ENCODE peak calls at places on chromosomes 5 and 9, in seven cellular contexts. H is astrocyte, B is fibroblast of lung, G is HCT116, F is right atrium auricular region, I is thyroid gland, S is HL-60. Y is an unnamed sample.

GRCh38 chr9:111898331-111899096 is 1.9 kb downstream of the UGCG start:
- DNase-seq in H (no peak), B (no peak), G (no peak), F (no peak), I (no peak), S (no peak), Y (peak)

GRCh38 chr5:67119010-67119409 is 77.6 kb downstream of the CD180 start:
- DNase-seq in H (no peak), B (no peak), G (no peak), F (no peak), I (no peak), S (no peak), Y (no peak)

GRCh38 chr9:4022435-4023067 is 277.3 kb downstream of the GLIS3 start:
- DNase-seq in H (no peak), B (peak), G (no peak), F (no peak), I (no peak), S (no peak), Y (no peak)

GRCh38 chr9:10268500-10269485 is 344.0 kb downstream of the PTPRD start:
- DNase-seq in H (peak), B (peak), G (no peak), F (no peak), I (no peak), S (no peak), Y (peak)

GRCh38 chr5:27328480-27328879 is 290.1 kb upstream of the CDH9 start:
- DNase-seq in H (peak), B (peak), G (no peak), F (no peak), I (no peak), S (no peak), Y (peak)

GRCh38 chr5:88727705-88728313 is 155.2 kb downstream of the MEF2C start:
- DNase-seq in H (peak), B (peak), G (peak), F (no peak), I (no peak), S (no peak), Y (peak)

GRCh38 chr5:15615859-15616258 is 115.9 kb downstream of the FBXL7 start:
- DNase-seq in H (peak), B (no peak), G (no peak), F (no peak), I (no peak), S (no peak), Y (no peak)

GRCh38 chr9:10251490-10251889 is 361.3 kb downstream of the PTPRD start:
- DNase-seq in H (peak), B (peak), G (no peak), F (no peak), I (no peak), S (no peak), Y (peak)

GRCh38 chr5:144205141-144205551 is 34.5 kb downstream of the KCTD16 start:
- DNase-seq in H (peak), B (peak), G (no peak), F (no peak), I (peak), S (no peak), Y (peak)

GRCh38 chr5:74625742-74626241 is 14.7 kb downstream of the ENC1 start:
- DNase-seq in H (peak), B (no peak), G (no peak), F (no peak), I (no peak), S (no peak), Y (peak)

GRCh38 chr5:38726279-38726678 is 119.5 kb upstream of the OSMR start:
- DNase-seq in H (no peak), B (no peak), G (no peak), F (no peak), I (no peak), S (no peak), Y (no peak)

GRCh38 chr5:35442916-35443639 is 174.6 kb upstream of the SPEF2 start:
- DNase-seq in H (no peak), B (no peak), G (no peak), F (no peak), I (no peak), S (no peak), Y (no peak)

GRCh38 chr5:1783214-1783551 is 16.5 kb downstream of the MRPL36 start:
- DNase-seq in H (peak), B (no peak), G (no peak), F (no peak), I (no peak), S (no peak), Y (no peak)

GRCh38 chr5:173291722-173292658 is 36.2 kb downstream of the STC2 start:
- DNase-seq in H (no peak), B (peak), G (no peak), F (no peak), I (no peak), S (no peak), Y (peak)

GRCh38 chr9:93139365-93140182 is 5.5 kb upstream of the NINJ1 start:
- DNase-seq in H (no peak), B (no peak), G (no peak), F (no peak), I (no peak), S (no peak), Y (no peak)

GRCh38 chr5:55914141-55914413 is 62.9 kb downstream of the IL31RA start:
- DNase-seq in H (no peak), B (no peak), G (no peak), F (no peak), I (no peak), S (no peak), Y (no peak)

GRCh38 chr9:95292226-95292625 is 25.3 kb downstream of the FANCC start:
- DNase-seq in H (no peak), B (no peak), G (no peak), F (no peak), I (no peak), S (no peak), Y (no peak)

GRCh38 chr5:142512680-142513042 is 173.2 kb downstream of the FGF1 start:
- DNase-seq in H (peak), B (peak), G (peak), F (no peak), I (no peak), S (no peak), Y (peak)

GRCh38 chr5:147310059-147310704 is 75.4 kb downstream of the STK32A start:
- DNase-seq in H (peak), B (peak), G (peak), F (no peak), I (peak), S (peak), Y (peak)

GRCh38 chr5:168513861-168514428 is 15.2 kb upstream of the FBLL1 start:
- DNase-seq in H (no peak), B (no peak), G (no peak), F (no peak), I (no peak), S (no peak), Y (no peak)

GRCh38 chr5:37888476-37888875 is 48.6 kb upstream of the GDNF start:
- DNase-seq in H (peak), B (no peak), G (no peak), F (no peak), I (no peak), S (no peak), Y (no peak)

GRCh38 chr5:128673970-128674369 is 135.9 kb upstream of the FBN2 start:
- DNase-seq in H (no peak), B (no peak), G (no peak), F (no peak), I (no peak), S (no peak), Y (no peak)

GRCh38 chr5:158943057-158943456 is 156.7 kb downstream of the EBF1 start:
- DNase-seq in H (peak), B (peak), G (peak), F (no peak), I (no peak), S (peak), Y (peak)

GRCh38 chr9:129584136-129584535 is 36.8 kb downstream of the C9orf50 start:
- DNase-seq in H (peak), B (peak), G (peak), F (peak), I (peak), S (no peak), Y (peak)

GRCh38 chr9:129604766-129605163 is 16.1 kb downstream of the C9orf50 start:
- DNase-seq in H (no peak), B (no peak), G (no peak), F (no peak), I (no peak), S (no peak), Y (no peak)

GRCh38 chr5:177539411-177539810 is 15.0 kb downstream of the FAM193B start:
- DNase-seq in H (peak), B (no peak), G (no peak), F (no peak), I (no peak), S (no peak), Y (peak)

GRCh38 chr5:73454379-73455036 is 5.9 kb upstream of the FOXD1 start:
- DNase-seq in H (no peak), B (peak), G (peak), F (no peak), I (peak), S (no peak), Y (peak)

GRCh38 chr5:138352722-138353549 is 451 bp downstream of the KDM3B start:
- DNase-seq in H (peak), B (peak), G (no peak), F (peak), I (peak), S (peak), Y (peak)

DNA sequence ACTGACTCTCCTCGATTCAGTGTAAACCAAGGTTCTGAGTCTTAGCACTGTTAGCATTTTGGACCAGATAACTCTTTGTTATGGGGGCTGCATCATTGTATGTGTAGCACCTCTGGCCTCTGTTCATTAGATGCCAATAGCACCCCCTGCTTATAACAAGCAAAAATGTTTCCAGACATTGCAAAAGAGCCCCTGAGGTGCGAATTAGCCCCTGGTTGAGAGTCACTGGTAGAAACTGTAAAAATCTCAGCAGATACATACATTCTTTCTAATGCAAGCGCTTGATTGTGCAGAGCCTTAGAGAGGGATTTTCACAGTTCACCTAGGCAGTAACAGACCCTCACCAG is 2.8 kb downstream of the ADRB2 start:
- DNase-seq in H (no peak), B (no peak), G (no peak), F (no peak), I (no peak), S (no peak), Y (no peak)
- H3K4me3 ChIP-seq in H (peak), B (peak), G (no peak), F (peak), I (no peak), S (peak), Y (no peak)

DNA sequence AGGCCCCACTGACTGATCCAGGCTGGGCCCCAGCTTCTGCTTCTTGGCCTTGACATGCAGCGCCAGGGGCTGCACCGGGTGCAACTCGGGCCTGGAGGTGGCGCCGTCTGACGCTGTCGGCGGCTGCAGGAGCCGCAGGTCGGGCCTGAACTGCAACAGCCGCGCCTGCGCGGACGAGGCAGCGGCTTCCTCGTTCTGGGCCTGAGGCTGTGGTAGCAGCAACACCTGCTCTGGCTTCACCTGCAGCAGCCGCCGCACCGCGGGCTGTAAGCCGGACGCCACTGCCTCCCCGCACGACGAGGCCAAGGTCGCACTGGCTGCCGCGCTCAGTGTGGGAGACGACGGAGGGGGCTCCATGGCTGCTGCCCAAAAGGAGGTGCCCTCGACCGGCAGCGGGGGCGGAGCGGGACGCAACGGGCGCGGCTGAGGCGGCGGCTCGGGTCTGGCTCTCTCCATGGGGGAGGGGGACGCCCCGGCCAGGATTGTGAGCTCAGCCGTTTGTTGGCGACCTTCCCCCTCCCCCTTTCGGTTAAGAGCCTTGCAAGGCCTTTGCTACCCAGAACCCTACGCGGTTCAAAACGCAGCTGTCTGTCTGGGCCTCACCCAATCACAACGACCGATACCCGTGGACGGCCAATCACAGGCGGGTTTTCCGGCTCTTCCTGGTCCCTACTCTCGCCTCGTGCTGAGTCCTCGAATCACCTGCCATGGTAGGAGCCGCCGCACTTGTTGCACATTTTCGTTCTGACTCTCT is 438 bp downstream of the SOX30 start:
- DNase-seq in H (peak), B (peak), G (no peak), F (no peak), I (peak), S (no peak), Y (peak)
- TF ChIP-seq CTCF in H (peak), B (peak), G (no peak), F (no peak), I (no peak), S (no peak), Y (peak)

GRCh38 chr9:122216138-122216797 is 12.5 kb downstream of the LHX6 start:
- DNase-seq in H (no peak), B (no peak), G (no peak), F (no peak), I (no peak), S (no peak), Y (no peak)

GRCh38 chr9:122213102-122213588 is 15.6 kb downstream of the LHX6 start:
- DNase-seq in H (no peak), B (no peak), G (no peak), F (no peak), I (no peak), S (no peak), Y (no peak)

GRCh38 chr9:122213589-122214413 is 15.0 kb downstream of the LHX6 start:
- DNase-seq in H (no peak), B (no peak), G (peak), F (no peak), I (peak), S (peak), Y (no peak)

GRCh38 chr9:122215663-122216062 is 13.1 kb downstream of the LHX6 start:
- DNase-seq in H (no peak), B (no peak), G (no peak), F (no peak), I (no peak), S (no peak), Y (no peak)

GRCh38 chr9:122214507-122214906 is 14.2 kb downstream of the LHX6 start:
- DNase-seq in H (no peak), B (no peak), G (no peak), F (no peak), I (no peak), S (no peak), Y (no peak)
- H3K4me3 ChIP-seq in H (no peak), B (no peak), G (peak), F (no peak), I (no peak), S (no peak), Y (no peak)

DNA sequence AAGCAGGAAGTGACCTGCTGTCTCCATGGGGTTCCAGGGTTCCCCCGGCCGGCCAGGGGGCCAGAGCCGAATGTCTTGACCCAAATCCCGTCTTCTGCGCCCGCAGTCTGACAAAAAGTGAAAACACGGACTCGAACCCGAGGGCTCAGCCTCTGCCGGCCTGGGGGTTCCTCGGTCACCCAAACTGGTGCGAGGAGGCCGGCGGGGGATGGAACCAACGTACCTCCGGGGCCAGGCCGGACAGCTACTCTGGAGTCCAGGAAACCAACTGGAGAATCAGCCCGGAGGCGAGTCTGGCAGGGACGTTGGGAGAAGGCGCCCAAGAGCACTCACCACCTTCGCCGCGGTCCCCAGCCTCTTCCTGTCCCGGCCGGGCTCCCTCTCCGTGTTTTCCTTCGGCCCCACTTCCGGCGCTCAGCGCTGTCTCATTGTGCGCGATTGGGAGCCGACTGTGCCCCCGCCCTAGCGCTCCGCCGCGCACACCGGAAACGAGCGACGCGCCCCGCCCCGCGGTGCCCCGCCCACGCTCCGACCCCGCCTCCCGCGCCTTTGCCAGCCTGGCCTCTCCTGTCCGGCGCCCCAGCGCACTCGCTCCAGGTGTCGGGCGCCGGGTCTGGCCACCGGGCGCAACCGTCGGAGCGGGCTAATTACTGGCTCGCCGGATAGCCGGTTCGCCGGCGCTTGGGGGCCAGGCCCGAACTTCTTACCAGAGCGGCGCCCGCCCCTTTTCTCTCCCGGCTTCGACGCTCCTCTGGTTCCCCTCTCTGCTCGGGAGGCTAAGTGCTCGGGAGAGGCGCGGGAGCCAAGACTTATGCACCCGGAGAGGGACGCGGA is at the start of gene TUT7:
- DNase-seq in H (peak), B (peak), G (peak), F (peak), I (peak), S (peak), Y (peak)
- TF ChIP-seq CTCF in H (no peak), B (no peak), G (no peak), F (no peak), I (no peak), S (no peak), Y (no peak)

GRCh38 chr9:69347607-69348006 is 22.6 kb downstream of the ENTREP1 start:
- DNase-seq in H (no peak), B (no peak), G (no peak), F (no peak), I (no peak), S (no peak), Y (no peak)

GRCh38 chr9:69346596-69347390 is 21.8 kb downstream of the ENTREP1 start:
- DNase-seq in H (no peak), B (no peak), G (no peak), F (no peak), I (no peak), S (no peak), Y (peak)

GRCh38 chr9:69355232-69355631 is 30.2 kb downstream of the ENTREP1 start:
- DNase-seq in H (no peak), B (no peak), G (no peak), F (no peak), I (no peak), S (no peak), Y (no peak)

GRCh38 chr9:69351227-69351626 is 26.2 kb downstream of the ENTREP1 start:
- DNase-seq in H (no peak), B (no peak), G (no peak), F (no peak), I (no peak), S (no peak), Y (no peak)
- H3K4me3 ChIP-seq in H (no peak), B (no peak), G (no peak), F (no peak), I (no peak), S (no peak), Y (no peak)

DNA sequence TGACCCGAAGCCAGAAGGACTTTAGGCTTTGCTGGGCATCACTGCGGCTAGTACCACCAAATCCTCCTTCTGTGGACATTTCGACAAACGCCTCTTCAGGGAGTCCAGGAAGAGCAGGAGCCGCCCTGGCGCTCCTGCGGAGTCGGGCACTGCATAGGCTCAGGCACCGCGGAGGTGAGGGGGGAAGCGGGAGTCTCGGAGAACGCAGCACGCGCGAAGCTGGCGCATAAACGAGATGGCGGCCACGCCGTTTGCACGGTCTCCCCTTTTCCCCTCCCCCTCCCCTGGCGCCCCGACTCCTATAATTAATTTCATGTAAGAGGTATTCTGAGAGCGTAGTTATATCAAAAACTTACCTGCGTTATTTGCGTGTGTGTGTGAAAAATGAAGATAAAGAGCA is 137.8 kb upstream of the GAS1 start:
- DNase-seq in H (no peak), B (no peak), G (no peak), F (no peak), I (no peak), S (no peak), Y (no peak)
- TF ChIP-seq CTCF in H (no peak), B (no peak), G (no peak), F (no peak), I (no peak), S (no peak), Y (no peak)

GRCh38 chr9:136243631-136244030 is 2.0 kb downstream of the QSOX2 start:
- DNase-seq in H (no peak), B (no peak), G (no peak), F (no peak), I (no peak), S (no peak), Y (no peak)

GRCh38 chr9:136242908-136243525 is 2.6 kb downstream of the QSOX2 start:
- DNase-seq in H (no peak), B (peak), G (no peak), F (no peak), I (no peak), S (no peak), Y (peak)

GRCh38 chr9:136245194-136246150 is at the start of gene QSOX2:
- DNase-seq in H (peak), B (peak), G (peak), F (peak), I (peak), S (peak), Y (peak)

GRCh38 chr9:136244776-136245193 is 827 bp downstream of the QSOX2 start:
- DNase-seq in H (no peak), B (no peak), G (no peak), F (no peak), I (no peak), S (no peak), Y (no peak)

DNA sequence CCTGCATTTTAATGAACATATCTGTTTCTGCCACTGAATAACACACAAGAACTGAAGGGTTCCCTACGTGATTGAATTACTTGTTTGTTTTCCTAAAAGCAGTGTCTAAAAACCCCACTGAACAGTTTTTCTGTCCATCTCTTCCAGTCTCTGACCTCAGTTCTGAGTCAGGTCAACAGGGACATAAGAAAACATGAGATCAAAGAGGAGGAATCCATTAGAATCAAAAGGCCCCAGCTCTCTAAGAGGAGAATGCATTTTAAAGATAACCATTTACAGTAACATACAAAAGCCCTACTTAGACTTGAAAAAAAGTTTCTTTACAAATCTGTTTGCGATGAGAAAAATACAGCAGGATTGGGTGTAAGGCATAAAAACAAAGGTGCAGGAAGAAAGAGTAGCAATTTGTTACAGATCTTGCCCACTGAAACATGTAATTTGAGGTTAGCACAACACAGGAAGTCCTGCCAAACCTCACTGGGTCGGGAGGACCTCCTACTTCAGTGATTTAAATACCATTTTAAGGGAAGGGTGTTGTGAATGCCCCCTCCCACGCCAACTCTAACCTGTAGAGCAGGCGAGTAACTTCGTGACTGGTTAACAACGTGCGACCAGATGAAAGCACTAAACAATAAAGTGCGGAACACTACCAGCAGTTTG is 1.4 kb downstream of the QSOX2 start:
- DNase-seq in H (peak), B (no peak), G (no peak), F (no peak), I (no peak), S (no peak), Y (no peak)
- H3K4me3 ChIP-seq in H (peak), B (peak), G (peak), F (peak), I (no peak), S (peak), Y (peak)